ENCODE peak calls at places on chromosomes 1 and 21, in eight cellular contexts. P is IMR-90, A is astrocyte, C is MM.1S, T is neural progenitor cell, K is colonic mucosa, D is left ventricle myocardium inferior, F is kidney. O is an unnamed sample. For H3K9me3, the result is how much of the 10 kb centered on the place peaks cover.

GRCh38 chr1:53050310-53050709 is 11.7 kb upstream of the PODN start:
- DNase-seq in P (no peak), A (no peak), C (no peak), T (no peak), K (no peak), D (no peak), F (no peak), O (no peak)

GRCh38 chr1:35605882-35606182 is 32.7 kb downstream of the TFAP2E start:
- DNase-seq in P (no peak), A (peak), C (no peak), T (no peak), K (no peak), D (no peak), F (no peak), O (no peak)

GRCh38 chr1:1090424-1091343 is 16.6 kb upstream of the RNF223 start:
- DNase-seq in P (no peak), A (no peak), C (no peak), T (no peak), K (no peak), D (peak), F (peak), O (no peak)

GRCh38 chr1:25148673-25149300 is 83.5 kb downstream of the SYF2 start:
- DNase-seq in P (no peak), A (no peak), C (peak), T (peak), K (peak), D (no peak), F (no peak), O (peak)

GRCh38 chr1:103416681-103417318 is 108.7 kb upstream of the RNPC3 start:
- DNase-seq in P (peak), A (peak), C (no peak), T (no peak), K (no peak), D (no peak), F (no peak), O (no peak)

GRCh38 chr1:210364479-210364878 is 35.8 kb downstream of the HHAT start:
- DNase-seq in P (no peak), A (no peak), C (no peak), T (no peak), K (no peak), D (peak), F (no peak), O (no peak)

GRCh38 chr21:36879827-36880226 is 86.6 kb downstream of the HLCS start:
- DNase-seq in P (no peak), A (no peak), C (no peak), T (no peak), K (no peak), D (no peak), F (no peak), O (no peak)

GRCh38 chr1:2382621-2383361 is 8.6 kb downstream of the MORN1 start:
- DNase-seq in P (no peak), A (no peak), C (no peak), T (peak), K (peak), D (no peak), F (peak), O (peak)

GRCh38 chr1:185969028-185969427 is 234.8 kb downstream of the HMCN1 start:
- DNase-seq in P (peak), A (no peak), C (no peak), T (no peak), K (no peak), D (no peak), F (no peak), O (no peak)

DNA sequence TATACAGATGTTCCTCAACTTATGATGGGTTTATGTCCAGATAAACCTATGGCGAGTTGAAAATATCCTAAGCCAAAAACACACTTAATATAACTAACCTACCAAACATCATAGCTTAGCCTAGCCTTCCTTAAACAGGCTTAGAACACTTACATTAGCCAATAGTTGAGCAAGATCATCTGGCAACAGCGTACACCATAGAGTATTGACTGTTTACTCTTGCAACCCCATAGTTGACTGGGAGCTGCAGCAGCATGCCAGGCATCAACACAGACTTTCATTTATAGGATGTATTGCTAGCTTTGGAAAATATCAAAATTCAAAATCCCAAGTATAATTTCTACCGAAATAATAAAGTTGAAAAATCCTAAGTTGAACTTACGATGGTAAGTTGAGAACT is 5.5 kb upstream of the LCE2D start:
- DNase-seq in P (no peak), A (no peak), C (no peak), T (no peak), K (no peak), D (no peak), F (no peak), O (no peak)
- H3K9me3 ChIP-seq in P (under half), A (under half), C (under half), T (under half), K (under half), D (under half), F (under half), O (under half)

DNA sequence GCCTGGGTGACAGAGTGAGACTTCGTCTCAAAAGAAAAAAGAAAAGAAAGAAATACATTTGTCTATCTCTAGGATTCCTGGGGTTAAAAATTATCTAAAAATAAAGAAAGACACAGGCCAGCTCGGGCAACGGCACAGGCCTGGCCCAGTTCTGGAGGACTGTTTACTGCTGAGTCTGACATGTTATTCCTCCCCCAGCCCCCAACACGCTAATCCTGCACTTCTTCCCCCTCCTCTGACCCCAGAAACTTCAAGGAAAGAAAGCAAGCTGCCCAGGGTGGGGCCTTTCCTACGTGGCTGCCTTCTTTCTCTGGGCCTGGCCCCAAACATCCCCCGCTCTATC is 40.0 kb downstream of the ACOT7 start:
- DNase-seq in P (no peak), A (no peak), C (no peak), T (no peak), K (no peak), D (no peak), F (no peak), O (no peak)
- H3K27ac ChIP-seq in P (no peak), A (no peak), C (no peak), T (no peak), K (peak), D (peak), F (peak), O (peak)

DNA sequence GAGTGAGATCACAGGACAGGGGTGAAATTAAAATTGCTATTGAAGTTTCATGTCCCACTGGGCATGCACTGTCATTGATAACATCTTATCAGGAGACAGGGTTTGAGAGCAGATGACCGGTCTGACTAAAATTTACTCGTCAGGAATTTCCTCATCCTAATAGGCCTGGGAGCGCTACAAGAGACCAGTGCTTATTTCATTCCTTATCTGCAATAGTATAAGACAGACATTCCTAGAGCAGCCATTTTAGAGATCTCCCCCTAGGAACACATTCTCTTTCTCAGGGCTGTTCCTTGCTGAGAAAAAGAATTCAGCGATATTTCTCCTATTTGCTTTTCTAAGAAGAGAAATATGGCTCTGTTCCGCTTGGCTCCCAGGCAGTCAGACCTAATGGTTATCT is 181.4 kb upstream of the ETV3 start:
- DNase-seq in P (no peak), A (no peak), C (no peak), T (no peak), K (no peak), D (no peak), F (no peak), O (no peak)
- H3K9me3 ChIP-seq in P (under half), A (under half), C (under half), T (under half), K (under half), D (half or more), F (under half), O (under half)

DNA sequence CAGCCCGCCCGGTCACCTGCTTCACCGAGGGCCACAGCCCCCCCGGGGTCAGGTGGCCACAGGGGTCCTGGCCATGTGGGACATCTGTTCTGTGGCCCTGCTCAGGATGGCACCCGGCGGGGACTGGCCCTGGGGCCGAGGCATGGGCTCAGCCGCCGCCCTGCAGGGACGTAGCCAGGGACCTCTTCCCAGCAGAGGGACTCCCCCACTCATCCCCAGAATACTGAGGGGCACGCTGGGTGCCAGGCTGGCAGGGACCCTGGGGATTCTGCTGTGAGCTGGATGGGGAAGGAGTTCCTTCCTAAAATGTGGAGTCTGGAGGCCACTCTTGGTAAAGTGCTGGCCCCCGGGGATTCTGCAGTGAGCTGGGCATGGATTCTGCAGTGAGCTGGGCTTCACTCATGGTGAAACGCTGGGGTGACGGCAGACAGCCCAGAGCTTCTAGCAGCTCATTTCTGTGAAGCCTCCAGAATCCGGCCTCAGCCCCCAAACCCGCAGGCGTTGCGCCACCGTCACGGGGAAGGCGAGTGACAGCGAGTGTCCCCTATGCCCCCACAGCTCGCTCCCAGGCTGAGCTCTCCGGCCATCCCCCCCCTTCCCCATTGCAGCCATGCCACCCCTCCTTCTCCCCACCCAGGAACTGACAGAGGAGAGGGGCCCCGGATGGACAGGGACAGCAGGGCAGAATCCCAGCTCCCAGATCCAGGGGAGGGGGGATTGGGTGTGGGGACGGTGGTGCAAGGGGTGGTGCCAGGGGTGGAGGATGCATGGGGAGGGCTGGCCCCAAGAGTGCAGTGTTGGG is 1.4 kb downstream of the ITGB2 start:
- DNase-seq in P (no peak), A (no peak), C (no peak), T (no peak), K (no peak), D (peak), F (peak), O (no peak)
- H3K27ac ChIP-seq in P (no peak), A (no peak), C (no peak), T (no peak), K (no peak), D (no peak), F (no peak), O (no peak)

GRCh38 chr1:29718791-29719190 is 482.5 kb downstream of the PTPRU start:
- DNase-seq in P (no peak), A (no peak), C (no peak), T (no peak), K (no peak), D (no peak), F (no peak), O (no peak)
- H3K9me3 ChIP-seq in P (under half), A (under half), C (under half), T (under half), K (under half), D (under half), F (under half), O (under half)

DNA sequence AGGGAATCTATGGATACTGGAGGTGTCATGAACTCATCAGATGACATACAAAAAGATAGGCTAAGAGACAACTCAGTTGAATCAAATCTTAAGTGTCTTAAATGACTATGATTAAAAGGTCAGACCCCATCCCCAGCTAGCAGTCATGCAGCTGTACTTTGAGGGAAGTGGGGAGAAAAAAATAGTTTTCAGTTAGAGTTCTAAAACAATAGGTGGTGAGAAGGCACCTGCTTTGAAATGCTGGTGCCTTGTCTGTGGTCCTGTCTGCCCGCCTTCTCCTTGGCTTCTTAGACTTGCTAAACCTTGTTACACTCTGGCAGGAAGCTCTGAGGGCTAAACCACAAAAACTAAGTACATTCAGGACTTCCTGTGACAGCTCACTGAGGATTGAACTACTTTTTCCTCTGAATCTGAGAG is 15.3 kb downstream of the CD2 start:
- DNase-seq in P (no peak), A (peak), C (peak), T (no peak), K (no peak), D (no peak), F (no peak), O (no peak)
- H3K27ac ChIP-seq in P (no peak), A (no peak), C (peak), T (no peak), K (no peak), D (no peak), F (no peak), O (no peak)

DNA sequence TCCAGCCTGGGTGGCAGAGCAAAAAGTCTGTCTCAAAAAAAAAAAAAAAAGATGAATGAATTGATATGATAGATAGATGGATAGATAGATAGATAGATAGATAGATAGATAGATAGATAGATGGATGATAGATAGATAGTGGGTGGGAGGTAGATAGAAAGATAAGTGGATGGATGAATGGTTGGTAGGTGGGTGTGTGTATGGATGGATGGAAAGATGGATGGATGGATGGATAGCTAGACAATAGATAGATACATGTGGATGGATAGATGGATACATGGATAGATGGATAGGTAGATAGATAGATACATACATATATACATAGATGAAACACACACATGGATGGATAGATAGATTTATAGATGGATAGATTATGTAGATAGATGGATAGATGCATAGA is 28.5 kb downstream of the TRPM2 start:
- DNase-seq in P (no peak), A (no peak), C (no peak), T (no peak), K (no peak), D (no peak), F (no peak), O (no peak)
- H3K9me3 ChIP-seq in P (under half), A (under half), C (under half), T (under half), K (under half), D (under half), F (under half), O (under half)

GRCh38 chr1:19458815-19459417 is 26.4 kb downstream of the CAPZB start:
- DNase-seq in P (no peak), A (no peak), C (no peak), T (no peak), K (peak), D (peak), F (no peak), O (no peak)
- H3K27ac ChIP-seq in P (no peak), A (no peak), C (no peak), T (no peak), K (peak), D (peak), F (peak), O (no peak)